ENCODE peak calls at places on chromosomes 4 and X, in five cellular contexts. O is testis, Y is bronchial epithelial cell, E is mesothelial cell of epicardium, T is sigmoid colon. N is an unnamed sample.

GRCh38 chr4:15690020-15690809 is 8.6 kb downstream of the FAM200B start:
- DNase-seq in T (no peak), O (no peak), E (no peak), Y (peak), N (no peak)

GRCh38 chrX:63664741-63665140 is 120.3 kb downstream of the ARHGEF9 start:
- DNase-seq in E (no peak), T (no peak), O (no peak), Y (no peak), N (no peak)

GRCh38 chr4:168908093-168908492 is 102.0 kb downstream of the CBR4 start:
- DNase-seq in Y (no peak), T (no peak), E (no peak), O (no peak), N (no peak)

GRCh38 chrX:147565239-147565638 is 346.5 kb upstream of the FMR1 start:
- DNase-seq in Y (peak), E (no peak), O (no peak), T (no peak), N (no peak)

GRCh38 chrX:153688900-153689590 is 1.3 kb downstream of the SLC6A8 start:
- DNase-seq in O (no peak), T (peak), Y (no peak), E (no peak), N (no peak)

GRCh38 chr4:94214703-94215360 is 7.2 kb downstream of the SMARCAD1 start:
- DNase-seq in T (no peak), O (no peak), Y (no peak), E (no peak), N (no peak)

GRCh38 chr4:5708829-5709680 is 696 bp upstream of the EVC2 start:
- DNase-seq in E (no peak), T (peak), O (no peak), Y (no peak), N (no peak)

GRCh38 chrX:133401539-133401938 is 13.8 kb downstream of the GPC4 start:
- DNase-seq in T (no peak), E (no peak), O (no peak), Y (no peak), N (no peak)

GRCh38 chrX:44012484-44013096 is 39.4 kb upstream of the NDP start:
- DNase-seq in O (peak), T (peak), E (no peak), Y (peak), N (no peak)

GRCh38 chr4:26858947-26859401 is 1.7 kb upstream of the STIM2 start:
- DNase-seq in O (no peak), T (no peak), Y (peak), E (no peak), N (no peak)

GRCh38 chrX:18864390-18864920 is 119.5 kb downstream of the PHKA2 start:
- DNase-seq in O (no peak), Y (no peak), T (no peak), E (no peak), N (no peak)

GRCh38 chr4:90546114-90546513 is 418.9 kb downstream of the CCSER1 start:
- DNase-seq in E (no peak), Y (peak), T (no peak), O (no peak), N (no peak)

GRCh38 chr4:39435875-39436563 is 22.7 kb downstream of the RPL9 start:
- DNase-seq in Y (no peak), O (no peak), E (no peak), T (no peak), N (no peak)

GRCh38 chr4:5322321-5322720 is 271.0 kb downstream of the STK32B start:
- DNase-seq in E (no peak), Y (no peak), T (no peak), O (no peak), N (no peak)

GRCh38 chr4:24686866-24687672 is 102.7 kb upstream of the DHX15 start:
- DNase-seq in T (no peak), E (no peak), Y (peak), O (peak), N (no peak)

GRCh38 chr4:104465201-104465600 is 29.5 kb downstream of the CXXC4 start:
- DNase-seq in T (no peak), E (no peak), Y (no peak), O (no peak), N (no peak)

GRCh38 chr4:40185830-40186664 is 10.8 kb upstream of the RHOH start:
- DNase-seq in O (no peak), Y (peak), E (no peak), T (no peak), N (no peak)

GRCh38 chr4:176207839-176208238 is 12.5 kb upstream of the SPATA4 start:
- DNase-seq in E (no peak), O (no peak), T (no peak), Y (no peak), N (no peak)

GRCh38 chr4:80371046-80371445 is 35.5 kb downstream of the CFAP299 start:
- DNase-seq in Y (no peak), O (no peak), T (no peak), E (no peak), N (no peak)

GRCh38 chr4:147617173-147617840 is at the start of gene TMEM184C:
- DNase-seq in O (peak), Y (peak), T (peak), E (peak), N (peak)
- TF ChIP-seq CTCF in O (no peak), Y (peak), T (peak), E (no peak), N (no peak)

GRCh38 chr4:123994917-123995316 is 598.3 kb downstream of the SPRY1 start:
- DNase-seq in Y (no peak), O (no peak), E (no peak), T (no peak), N (no peak)
- TF ChIP-seq CTCF in Y (peak), O (no peak), E (no peak), T (no peak), N (no peak)

DNA sequence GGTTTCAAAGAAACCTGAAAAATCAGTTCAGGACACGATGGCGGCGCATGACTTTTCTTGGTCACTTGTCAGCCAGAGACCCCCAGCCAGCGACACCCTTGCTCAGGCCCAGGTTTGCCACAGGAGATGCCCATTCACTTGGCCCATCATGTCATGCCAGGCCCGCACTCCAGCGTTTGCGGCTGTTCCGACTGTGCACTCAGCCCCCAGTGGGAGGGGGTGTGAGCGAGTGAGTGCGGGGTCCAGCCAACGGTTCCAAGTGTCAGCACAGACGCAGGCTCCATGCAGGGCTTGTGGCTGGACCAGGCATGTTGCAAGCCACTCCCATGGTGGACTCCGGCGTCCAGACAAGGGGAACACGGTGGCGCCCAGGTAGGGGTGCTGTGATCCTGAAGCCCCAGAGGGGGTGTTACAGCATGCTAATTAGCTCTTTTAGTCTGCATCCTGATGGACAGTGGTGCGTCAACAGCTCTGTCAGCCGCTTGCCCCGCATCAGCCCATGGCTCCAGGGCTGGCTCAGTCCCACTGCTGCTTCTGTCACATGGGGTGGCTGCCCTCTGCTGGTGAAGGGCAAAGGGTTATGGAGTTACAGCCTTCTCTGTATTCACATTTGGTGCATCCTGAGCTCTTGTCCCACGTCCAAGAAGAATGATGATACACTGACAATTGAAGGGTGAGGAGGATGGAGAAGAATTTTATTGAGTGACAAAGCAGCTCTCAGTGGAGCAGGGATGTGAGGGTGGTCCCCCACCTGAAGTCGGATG is 3.7 kb upstream of the MAEA start:
- DNase-seq in T (no peak), E (no peak), O (no peak), Y (no peak), N (no peak)
- TF ChIP-seq CTCF in T (no peak), E (no peak), O (no peak), Y (peak), N (no peak)

GRCh38 chr4:112145820-112146813 is 863 bp downstream of the FAM241A start:
- DNase-seq in T (peak), E (no peak), Y (peak), O (peak), N (peak)
- TF ChIP-seq CTCF in T (no peak), E (no peak), Y (peak), O (no peak), N (no peak)

DNA sequence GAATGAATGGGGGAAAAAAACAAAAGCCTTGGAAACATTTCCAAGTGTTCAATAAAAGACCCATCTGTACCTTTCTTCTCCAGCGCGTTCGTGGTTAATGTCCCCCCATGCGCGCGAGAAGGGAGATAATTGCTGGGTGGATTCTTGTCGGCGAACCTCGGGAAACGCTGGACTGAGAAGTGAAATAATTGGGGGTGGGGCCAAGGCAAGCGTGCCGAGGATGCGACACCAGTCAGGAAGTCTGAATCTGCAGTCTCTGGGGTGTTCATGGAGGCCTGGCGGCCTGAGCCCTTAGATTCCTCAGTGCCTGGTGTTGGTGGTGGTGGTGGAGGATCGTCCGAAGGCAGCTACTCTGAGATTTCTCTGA is 5.3 kb upstream of the ARX start:
- DNase-seq in E (no peak), Y (no peak), O (no peak), T (no peak), N (no peak)
- TF ChIP-seq CTCF in E (no peak), Y (no peak), O (no peak), T (no peak), N (no peak)

GRCh38 chr4:82951196-82951595 is 50.7 kb downstream of the THAP9 start:
- DNase-seq in E (no peak), T (no peak), O (no peak), Y (peak), N (no peak)
- TF ChIP-seq CTCF in E (no peak), T (no peak), O (no peak), Y (no peak), N (no peak)